ENCODE peak calls at places on chromosomes 4 and X, in ten cellular contexts. R is germinal center, B is activated B cell treated with CpG ODN at 0.5 μM for 24 hours, S is T-helper 2 cell, T is A172, C is iris pigment epithelial cell, U is NCI-H1105 treated with DMSO at 0.1 percent for 48 hours, V is neural crest cell, X is heart left ventricle, A is progenitor cell of endocrine pancreas. K is an unnamed sample.

GRCh38 chr4:41216294-41217019 is 2.1 kb upstream of the APBB2 start:
- DNase-seq in U (peak; percentile 70), R (peak; percentile 88), S (no peak), X (peak; percentile 85), A (peak; percentile 72), B (peak; percentile 30), V (peak; percentile 54), C (peak; percentile 64), T (peak; percentile 63), K (peak; percentile 82)

GRCh38 chr4:138898282-138898681 is 117.3 kb upstream of the NOCT start:
- DNase-seq in B (no peak), X (no peak), R (no peak), V (no peak), S (no peak), U (peak; percentile 85), T (peak; percentile 64), A (no peak), C (peak; percentile 29), K (no peak)

GRCh38 chr4:145299380-145300076 is 119.1 kb upstream of the OTUD4 start:
- DNase-seq in B (no peak), C (peak; percentile 82), T (peak; percentile 38), A (no peak), X (no peak), S (no peak), R (no peak), V (no peak), U (no peak), K (no peak)

GRCh38 chr4:85126991-85127591 is 160.6 kb upstream of the WDFY3 start:
- DNase-seq in A (no peak), B (no peak), V (no peak), C (no peak), R (no peak), X (no peak), U (no peak), T (no peak), S (no peak), K (no peak)

GRCh38 chr4:37793562-37793961 is 32.9 kb upstream of the PGM2 start:
- DNase-seq in V (no peak), R (peak; percentile 8), B (no peak), U (peak; percentile 4), T (no peak), X (no peak), A (no peak), S (no peak), C (peak; percentile 15), K (no peak)

GRCh38 chr4:145177906-145178538 is 2.4 kb downstream of the OTUD4 start:
- DNase-seq in V (no peak), X (no peak), R (no peak), A (no peak), U (no peak), T (peak; percentile 38), C (peak; percentile 44), B (no peak), S (no peak), K (peak; percentile 37)

GRCh38 chr4:2576290-2576689 is 39.8 kb downstream of the FAM193A start:
- DNase-seq in B (no peak), C (no peak), A (no peak), R (no peak), S (no peak), X (no peak), V (no peak), T (no peak), U (no peak), K (no peak)

GRCh38 chr4:94339779-94340178 is 2.9 kb downstream of the HPGDS start:
- DNase-seq in V (no peak), T (no peak), X (no peak), A (no peak), C (no peak), U (no peak), S (no peak), B (no peak), R (no peak), K (no peak)

GRCh38 chr4:56465599-56466295 is 1.7 kb upstream of the SRP72 start:
- DNase-seq in A (no peak), C (peak; percentile 30), T (peak; percentile 11), R (no peak), X (no peak), B (no peak), U (peak; percentile 12), S (no peak), V (no peak), K (no peak)

GRCh38 chr4:53477038-53477565 is 99.7 kb downstream of the FIP1L1 start:
- DNase-seq in T (no peak), B (no peak), U (no peak), S (no peak), R (no peak), C (peak; percentile 70), V (no peak), A (no peak), X (no peak), K (no peak)

GRCh38 chr4:38266616-38267015 is 306.4 kb downstream of the PTTG2 start:
- DNase-seq in T (peak; percentile 71), B (no peak), V (no peak), A (no peak), C (no peak), S (no peak), U (no peak), R (no peak), X (no peak), K (peak; percentile 74)

GRCh38 chrX:116285506-116285905 is 115.0 kb downstream of the AGTR2 start:
- DNase-seq in A (no peak), C (peak; percentile 22), B (no peak), R (no peak), T (no peak), U (no peak), X (no peak), V (no peak), S (no peak), K (no peak)

GRCh38 chr4:61200195-61200990 is at the start of gene ADGRL3:
- DNase-seq in T (no peak), X (peak; percentile 72), C (peak; percentile 45), S (no peak), R (no peak), U (peak; percentile 66), B (no peak), V (peak; percentile 75), A (peak; percentile 61), K (peak; percentile 40)

GRCh38 chr4:53014368-53014767 is 152.3 kb downstream of the RASL11B start:
- DNase-seq in S (no peak), X (no peak), R (no peak), V (no peak), A (no peak), B (no peak), C (no peak), U (no peak), T (no peak), K (no peak)

GRCh38 chr4:829761-830655 is 4.1 kb upstream of the CPLX1 start:
- DNase-seq in X (no peak), B (no peak), C (no peak), V (no peak), S (no peak), T (no peak), R (no peak), U (no peak), A (no peak), K (no peak)

GRCh38 chr4:2936773-2937145 is 26.4 kb downstream of the NOP14 start:
- DNase-seq in T (peak; percentile 84), V (no peak), S (no peak), U (no peak), B (peak; percentile 21), C (peak; percentile 85), R (no peak), A (no peak), X (peak; percentile 37), K (peak; percentile 87)

GRCh38 chr4:155973639-155974475 is 20.2 kb upstream of the CTSO start:
- DNase-seq in U (no peak), V (no peak), X (no peak), R (no peak), T (peak; percentile 62), C (peak; percentile 63), B (no peak), A (no peak), S (no peak), K (no peak)

GRCh38 chrX:35682481-35682880 is 115.7 kb upstream of the MAGEB16 start:
- DNase-seq in V (no peak), B (no peak), T (peak; percentile 16), S (no peak), R (no peak), A (no peak), X (no peak), C (peak; percentile 1), U (no peak), K (no peak)

GRCh38 chr4:2334826-2335728 is 73.2 kb upstream of the MXD4 start:
- DNase-seq in A (no peak), B (peak; percentile 9), T (no peak), V (no peak), R (no peak), U (no peak), S (no peak), C (no peak), X (no peak), K (no peak)

GRCh38 chr4:158535130-158535614 is 13.5 kb downstream of the RXFP1 start:
- DNase-seq in V (no peak), X (no peak), A (no peak), S (no peak), T (peak; percentile 82), R (no peak), B (no peak), C (peak; percentile 76), U (no peak), K (peak; percentile 9)

GRCh38 chrX:111861605-111862004 is 14.4 kb upstream of the TRPC5OS start:
- DNase-seq in C (no peak), U (no peak), A (no peak), S (no peak), R (no peak), X (no peak), V (no peak), T (no peak), B (no peak), K (no peak)

GRCh38 chr4:1092983-1093361 is 20.4 kb downstream of the RNF212 start:
- DNase-seq in R (no peak), B (no peak), U (no peak), S (no peak), T (no peak), V (no peak), C (no peak), X (no peak), A (no peak), K (no peak)

GRCh38 chr4:38868055-38868965 is 704 bp downstream of the FAM114A1 start:
- DNase-seq in X (peak; percentile 75), U (no peak), T (no peak), S (no peak), C (peak; percentile 42), A (peak; percentile 9), B (no peak), V (peak; percentile 6), R (no peak), K (peak; percentile 50)

GRCh38 chr4:108303488-108304177 is 134.9 kb upstream of the LEF1 start:
- DNase-seq in R (no peak), B (no peak), A (no peak), X (no peak), T (peak; percentile 10), S (no peak), C (peak; percentile 27), U (no peak), V (no peak), K (no peak)

GRCh38 chr4:155629183-155629825 is 37.3 kb upstream of the GUCY1A1 start:
- DNase-seq in S (no peak), X (no peak), V (no peak), A (no peak), C (peak; percentile 87), R (no peak), U (no peak), T (peak; percentile 75), B (no peak), K (no peak)

GRCh38 chrX:140572724-140573123 is 67.9 kb upstream of the SOX3 start:
- DNase-seq in X (no peak), C (peak; percentile 34), B (no peak), A (peak; percentile 34), S (no peak), R (peak; percentile 3), U (peak; percentile 17), T (peak; percentile 14), V (peak; percentile 54), K (peak; percentile 18)

GRCh38 chr4:35105486-35105885 is 1138.8 kb downstream of the ARAP2 start:
- DNase-seq in R (no peak), T (no peak), X (no peak), S (no peak), A (no peak), C (no peak), V (no peak), U (peak; percentile 87), B (no peak), K (no peak)

GRCh38 chr4:87839309-87839946 is 6.7 kb downstream of the MEPE start:
- DNase-seq in B (no peak), A (no peak), X (no peak), C (peak; percentile 61), U (peak; percentile 17), R (peak; percentile 30), T (peak; percentile 34), S (no peak), V (no peak), K (peak; percentile 40)

K was measured in adrenal gland.